ENCODE peak calls at places on chromosomes 16 and 17, in seven cellular contexts. N is stimulated activated CD4-positive, alpha-beta T cell treated with anti-CD3 and anti-CD28 coated beads, Interleukin-1b, Interleukin-23, amount 100 ng/mL, for 4 hours; Q is type B pancreatic cell; P is kidney glomerular epithelial cell; T is endothelial cell of umbilical vein; H is MM.1S; D is fibroblast of the conjunctiva. C is an unnamed sample.

GRCh38 chr17:78374631-78375274 is 3.7 kb upstream of the PGS1 start:
- DNase-seq in N (no peak), Q (no peak), P (peak), T (peak), H (no peak), D (no peak), C (no peak)

GRCh38 chr17:77131919-77132318 is 8.8 kb upstream of the SEC14L1 start:
- DNase-seq in N (no peak), Q (no peak), P (no peak), T (peak), H (no peak), D (no peak), C (no peak)

GRCh38 chr16:57754354-57755060 is 18.9 kb downstream of the KATNB1 start:
- DNase-seq in N (no peak), Q (no peak), P (no peak), T (no peak), H (no peak), D (no peak), C (no peak)

GRCh38 chr16:22945361-22945760 is 131.4 kb downstream of the HS3ST2 start:
- DNase-seq in N (no peak), Q (no peak), P (no peak), T (no peak), H (no peak), D (no peak), C (no peak)

GRCh38 chr16:14007460-14007859 is 63.7 kb upstream of the MRTFB start:
- DNase-seq in N (no peak), Q (no peak), P (no peak), T (peak), H (no peak), D (peak), C (no peak)

GRCh38 chr16:31113420-31114124 is 3.9 kb upstream of the KAT8 start:
- DNase-seq in N (no peak), Q (no peak), P (peak), T (peak), H (no peak), D (no peak), C (no peak)

GRCh38 chr17:15194859-15195277 is 70.3 kb downstream of the PMP22 start:
- DNase-seq in N (no peak), Q (no peak), P (no peak), T (no peak), H (no peak), D (no peak), C (no peak)

GRCh38 chr16:84925092-84925772 is 86.1 kb downstream of the ZDHHC7 start:
- DNase-seq in N (peak), Q (no peak), P (no peak), T (peak), H (no peak), D (no peak), C (peak)

C was measured in substantia nigra.